ENCODE peak calls at places on chromosomes 13 and 19, in eight cellular contexts. One of them, this sample, is unnamed.

GRCh38 chr19:55778331-55778730 is 9.4 kb downstream of the RFPL4AL1 start:
- DNase-seq in cardiac muscle cell: no peak
- DNase-seq in lung: no peak
- DNase-seq in transverse colon: no peak
- DNase-seq in heart right ventricle: no peak
- DNase-seq in CD8-positive, alpha-beta T cell: no peak
- DNase-seq in mammary epithelial cell: no peak
- DNase-seq in adrenal gland: no peak
- DNase-seq in this sample: no peak

GRCh38 chr13:63699948-63700347 is 2284.3 kb upstream of the PCDH20 start:
- DNase-seq in cardiac muscle cell: no peak
- DNase-seq in lung: no peak
- DNase-seq in transverse colon: no peak
- DNase-seq in heart right ventricle: no peak
- DNase-seq in CD8-positive, alpha-beta T cell: no peak
- DNase-seq in mammary epithelial cell: no peak
- DNase-seq in adrenal gland: peak; percentile 48
- DNase-seq in this sample: no peak

GRCh38 chr13:80924596-80924995 is 583.7 kb upstream of the SPRY2 start:
- DNase-seq in cardiac muscle cell: no peak
- DNase-seq in lung: no peak
- DNase-seq in transverse colon: no peak
- DNase-seq in heart right ventricle: no peak
- DNase-seq in CD8-positive, alpha-beta T cell: no peak
- DNase-seq in mammary epithelial cell: no peak
- DNase-seq in adrenal gland: no peak
- DNase-seq in this sample: no peak

GRCh38 chr13:97944396-97945029 is 9.0 kb upstream of the IPO5 start:
- DNase-seq in cardiac muscle cell: no peak
- DNase-seq in lung: no peak
- DNase-seq in transverse colon: no peak
- DNase-seq in heart right ventricle: no peak
- DNase-seq in CD8-positive, alpha-beta T cell: no peak
- DNase-seq in mammary epithelial cell: no peak
- DNase-seq in adrenal gland: no peak
- DNase-seq in this sample: no peak

GRCh38 chr19:13633109-13633508 is 126.8 kb upstream of the CACNA1A start:
- DNase-seq in cardiac muscle cell: peak; percentile 31
- DNase-seq in lung: no peak
- DNase-seq in transverse colon: peak; percentile 85
- DNase-seq in heart right ventricle: no peak
- DNase-seq in CD8-positive, alpha-beta T cell: no peak
- DNase-seq in mammary epithelial cell: no peak
- DNase-seq in adrenal gland: no peak
- DNase-seq in this sample: no peak

GRCh38 chr13:49904729-49905456 is 31.2 kb downstream of the SPRYD7 start:
- DNase-seq in cardiac muscle cell: no peak
- DNase-seq in lung: no peak
- DNase-seq in transverse colon: no peak
- DNase-seq in heart right ventricle: no peak
- DNase-seq in CD8-positive, alpha-beta T cell: no peak
- DNase-seq in mammary epithelial cell: no peak
- DNase-seq in adrenal gland: no peak
- DNase-seq in this sample: no peak

GRCh38 chr19:9913237-9914000 is 22.9 kb downstream of the OLFM2 start:
- DNase-seq in cardiac muscle cell: peak; percentile 71
- DNase-seq in lung: no peak
- DNase-seq in transverse colon: peak; percentile 15
- DNase-seq in heart right ventricle: no peak
- DNase-seq in CD8-positive, alpha-beta T cell: no peak
- DNase-seq in mammary epithelial cell: no peak
- DNase-seq in adrenal gland: no peak
- DNase-seq in this sample: no peak

GRCh38 chr19:2806736-2807378 is 12.8 kb upstream of the ZNF554 start:
- DNase-seq in cardiac muscle cell: no peak
- DNase-seq in lung: no peak
- DNase-seq in transverse colon: no peak
- DNase-seq in heart right ventricle: no peak
- DNase-seq in CD8-positive, alpha-beta T cell: no peak
- DNase-seq in mammary epithelial cell: no peak
- DNase-seq in adrenal gland: no peak
- DNase-seq in this sample: no peak

GRCh38 chr19:2982983-2983350 is 5.6 kb downstream of the TLE6 start:
- DNase-seq in cardiac muscle cell: peak; percentile 42
- DNase-seq in lung: peak; percentile 71
- DNase-seq in transverse colon: peak; percentile 78
- DNase-seq in heart right ventricle: peak; percentile 91
- DNase-seq in CD8-positive, alpha-beta T cell: no peak
- DNase-seq in mammary epithelial cell: peak; percentile 50
- DNase-seq in adrenal gland: peak; percentile 96
- DNase-seq in this sample: no peak

GRCh38 chr13:98207411-98207810 is 30.3 kb upstream of the RNF113B start:
- DNase-seq in cardiac muscle cell: peak; percentile 79
- DNase-seq in lung: no peak
- DNase-seq in transverse colon: no peak
- DNase-seq in heart right ventricle: no peak
- DNase-seq in CD8-positive, alpha-beta T cell: no peak
- DNase-seq in mammary epithelial cell: no peak
- DNase-seq in adrenal gland: no peak
- DNase-seq in this sample: no peak

GRCh38 chr19:5545984-5546383 is 21.8 kb downstream of the TINCR start:
- DNase-seq in cardiac muscle cell: no peak
- DNase-seq in lung: no peak
- DNase-seq in transverse colon: no peak
- DNase-seq in heart right ventricle: no peak
- DNase-seq in CD8-positive, alpha-beta T cell: no peak
- DNase-seq in mammary epithelial cell: no peak
- DNase-seq in adrenal gland: no peak
- DNase-seq in this sample: no peak

GRCh38 chr19:48833977-48834376 is 2.3 kb downstream of the HSD17B14 start:
- DNase-seq in cardiac muscle cell: no peak
- DNase-seq in lung: no peak
- DNase-seq in transverse colon: no peak
- DNase-seq in heart right ventricle: no peak
- DNase-seq in CD8-positive, alpha-beta T cell: no peak
- DNase-seq in mammary epithelial cell: no peak
- DNase-seq in adrenal gland: no peak
- DNase-seq in this sample: no peak

GRCh38 chr13:76991796-76992547 is at the start of gene CLN5:
- DNase-seq in cardiac muscle cell: peak; percentile 96
- DNase-seq in lung: peak; percentile 94
- DNase-seq in transverse colon: peak; percentile 96
- DNase-seq in heart right ventricle: peak; percentile 95
- DNase-seq in CD8-positive, alpha-beta T cell: peak; percentile 96
- DNase-seq in mammary epithelial cell: peak; percentile 91
- DNase-seq in adrenal gland: peak; percentile 97
- DNase-seq in this sample: peak; percentile 93

GRCh38 chr13:108980237-108980636 is 350.8 kb downstream of the MYO16 start:
- DNase-seq in cardiac muscle cell: no peak
- DNase-seq in lung: no peak
- DNase-seq in transverse colon: no peak
- DNase-seq in heart right ventricle: no peak
- DNase-seq in CD8-positive, alpha-beta T cell: no peak
- DNase-seq in mammary epithelial cell: no peak
- DNase-seq in adrenal gland: no peak
- DNase-seq in this sample: no peak

GRCh38 chr13:83547043-83547442 is 335.2 kb downstream of the SLITRK1 start:
- DNase-seq in cardiac muscle cell: no peak
- DNase-seq in lung: no peak
- DNase-seq in transverse colon: no peak
- DNase-seq in heart right ventricle: no peak
- DNase-seq in CD8-positive, alpha-beta T cell: no peak
- DNase-seq in mammary epithelial cell: no peak
- DNase-seq in adrenal gland: no peak
- DNase-seq in this sample: no peak

GRCh38 chr13:83546476-83546875 is 335.8 kb downstream of the SLITRK1 start:
- DNase-seq in cardiac muscle cell: no peak
- DNase-seq in lung: no peak
- DNase-seq in transverse colon: no peak
- DNase-seq in heart right ventricle: no peak
- DNase-seq in CD8-positive, alpha-beta T cell: no peak
- DNase-seq in mammary epithelial cell: no peak
- DNase-seq in adrenal gland: no peak
- DNase-seq in this sample: no peak

GRCh38 chr13:83549671-83550070 is 332.6 kb downstream of the SLITRK1 start:
- DNase-seq in cardiac muscle cell: no peak
- DNase-seq in lung: no peak
- DNase-seq in transverse colon: no peak
- DNase-seq in heart right ventricle: no peak
- DNase-seq in CD8-positive, alpha-beta T cell: no peak
- DNase-seq in mammary epithelial cell: peak; percentile 52
- DNase-seq in adrenal gland: no peak
- DNase-seq in this sample: no peak
- TF ChIP-seq CTCF in cardiac muscle cell: no peak
- TF ChIP-seq CTCF in lung: no peak
- TF ChIP-seq CTCF in transverse colon: no peak
- TF ChIP-seq CTCF in heart right ventricle: no peak
- TF ChIP-seq CTCF in CD8-positive, alpha-beta T cell: no peak
- TF ChIP-seq CTCF in mammary epithelial cell: no peak
- TF ChIP-seq CTCF in adrenal gland: no peak
- TF ChIP-seq CTCF in this sample: no peak

DNA sequence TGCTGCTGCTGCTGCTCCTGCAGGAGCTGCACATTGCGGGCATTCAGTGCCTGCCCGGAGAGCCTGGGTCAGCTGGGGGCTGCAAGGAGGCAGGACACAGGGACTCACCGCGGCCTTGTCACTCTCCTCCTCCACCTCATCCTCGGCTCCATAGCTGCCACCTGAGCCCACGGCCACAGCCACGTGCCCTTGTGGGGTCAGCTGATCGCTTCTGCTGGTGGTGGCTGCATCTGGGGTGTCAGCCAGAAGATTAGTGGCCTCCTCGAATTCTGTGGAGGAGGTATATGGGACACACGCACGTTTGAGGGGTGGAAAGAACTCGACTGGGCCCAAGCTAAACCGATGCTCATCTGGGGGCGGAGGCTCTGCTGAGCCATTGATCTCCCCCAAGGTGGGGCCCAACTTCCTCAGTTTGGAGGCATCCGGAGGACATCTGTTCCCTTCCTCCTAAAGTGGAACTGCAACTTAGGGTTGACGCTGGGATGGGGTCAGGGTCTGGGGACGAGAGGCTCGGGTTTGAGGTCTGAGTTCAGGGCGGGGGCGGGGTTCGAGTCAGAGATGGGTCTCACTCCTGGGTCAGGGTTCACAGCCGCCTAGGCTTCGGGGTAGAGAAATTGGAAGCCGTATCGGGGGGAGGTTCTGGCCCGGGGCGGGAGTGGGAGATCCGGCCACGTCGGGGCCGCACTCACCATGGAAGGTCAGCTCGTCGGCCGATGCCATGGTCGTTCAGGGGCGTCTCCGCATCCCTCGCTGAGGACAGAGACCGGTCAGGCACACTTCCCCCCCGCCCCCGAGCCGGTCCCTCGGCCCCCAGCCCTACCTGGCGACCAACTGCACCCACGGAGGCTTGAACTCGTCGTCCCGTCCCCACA is 512 bp downstream of the YIPF2 start:
- DNase-seq in cardiac muscle cell: no peak
- DNase-seq in lung: no peak
- DNase-seq in transverse colon: no peak
- DNase-seq in heart right ventricle: no peak
- DNase-seq in CD8-positive, alpha-beta T cell: no peak
- DNase-seq in mammary epithelial cell: no peak
- DNase-seq in adrenal gland: no peak
- DNase-seq in this sample: no peak
- H3K27ac ChIP-seq in cardiac muscle cell: no peak overlapping the region
- H3K27ac ChIP-seq in lung: peak overlapping the region; percentile 17
- H3K27ac ChIP-seq in transverse colon: peak overlapping the region; percentile 92
- H3K27ac ChIP-seq in heart right ventricle: peak overlapping the region; percentile 89
- H3K27ac ChIP-seq in CD8-positive, alpha-beta T cell: peak overlapping the region; percentile 63
- H3K27ac ChIP-seq in mammary epithelial cell: peak overlapping the region; percentile 32
- H3K27ac ChIP-seq in adrenal gland: peak overlapping the region; percentile 82
- H3K27ac ChIP-seq in this sample: peak overlapping the region; percentile 46

GRCh38 chr19:40013991-40014390 is 17.1 kb downstream of the ZNF546 start:
- DNase-seq in cardiac muscle cell: no peak
- DNase-seq in lung: no peak
- DNase-seq in transverse colon: no peak
- DNase-seq in heart right ventricle: no peak
- DNase-seq in CD8-positive, alpha-beta T cell: no peak
- DNase-seq in mammary epithelial cell: no peak
- DNase-seq in adrenal gland: no peak
- DNase-seq in this sample: no peak
- H3K9me3 ChIP-seq in cardiac muscle cell: peaks cover 15% of the 10 kb centered on the region
- H3K9me3 ChIP-seq in lung: peaks cover 20% of the 10 kb centered on the region
- H3K9me3 ChIP-seq in transverse colon: peaks cover 46% of the 10 kb centered on the region
- H3K9me3 ChIP-seq in heart right ventricle: peaks cover 52% of the 10 kb centered on the region
- H3K9me3 ChIP-seq in CD8-positive, alpha-beta T cell: peaks cover 37% of the 10 kb centered on the region
- H3K9me3 ChIP-seq in mammary epithelial cell: peaks cover 36% of the 10 kb centered on the region
- H3K9me3 ChIP-seq in adrenal gland: peaks cover 53% of the 10 kb centered on the region
- H3K9me3 ChIP-seq in this sample: peaks cover 73% of the 10 kb centered on the region

DNA sequence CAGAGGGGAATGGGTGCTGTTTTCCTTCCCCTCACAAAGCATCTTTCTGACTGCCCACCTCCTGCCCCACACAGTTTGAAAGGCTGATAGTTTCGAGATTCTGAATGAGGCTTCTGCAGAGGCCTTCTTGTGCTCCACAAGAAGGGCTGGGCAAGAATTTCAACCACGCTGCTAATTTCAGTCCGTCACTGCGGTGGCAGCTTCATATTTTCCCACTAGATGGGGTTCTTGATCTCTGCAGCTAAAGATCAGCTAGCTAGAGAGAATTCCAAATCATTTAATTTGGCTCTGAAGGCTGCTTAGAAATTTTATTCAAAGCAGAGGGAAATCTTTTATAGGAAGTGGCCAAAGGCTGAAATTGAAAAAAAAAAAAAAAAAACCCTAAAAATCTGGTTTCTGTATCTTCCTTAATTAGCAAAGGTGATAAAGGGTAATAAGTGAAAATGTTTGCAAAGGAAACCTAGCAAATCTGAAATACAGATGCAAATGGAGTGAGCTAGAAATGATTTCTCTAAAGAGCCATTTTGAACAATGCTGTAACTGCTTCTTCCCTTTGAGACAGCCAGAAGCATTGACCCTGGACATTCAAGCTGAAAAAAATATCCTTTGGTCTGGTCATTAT is 38.0 kb upstream of the C13orf42 start:
- DNase-seq in cardiac muscle cell: peak; percentile 76
- DNase-seq in lung: no peak
- DNase-seq in transverse colon: peak; percentile 11
- DNase-seq in heart right ventricle: no peak
- DNase-seq in CD8-positive, alpha-beta T cell: no peak
- DNase-seq in mammary epithelial cell: peak; percentile 8
- DNase-seq in adrenal gland: peak; percentile 79
- DNase-seq in this sample: no peak
- TF ChIP-seq CTCF in cardiac muscle cell: peak; percentile 79
- TF ChIP-seq CTCF in lung: peak; percentile 29
- TF ChIP-seq CTCF in transverse colon: peak; percentile 45
- TF ChIP-seq CTCF in heart right ventricle: peak; percentile 64
- TF ChIP-seq CTCF in CD8-positive, alpha-beta T cell: no peak
- TF ChIP-seq CTCF in mammary epithelial cell: peak; percentile 69
- TF ChIP-seq CTCF in adrenal gland: peak; percentile 66
- TF ChIP-seq CTCF in this sample: no peak

This sample was measured in CD4-positive, alpha-beta T cell.